ENCODE peak calls at places on chromosome 21, in four cellular contexts. L is stimulated activated CD8-positive, alpha-beta memory T cell treated with anti-CD3 and anti-CD28 coated beads, Interleukin-7, amount 100 ng/mL, for 24 hours; G is SW480; Q is T-helper 2 cell. W is an unnamed sample.

GRCh38 chr21:38434913-38435533 is 63.3 kb downstream of the ERG start:
- DNase-seq in L (no peak), G (no peak), Q (no peak), W (no peak)

GRCh38 chr21:41520560-41521442 is 12.8 kb upstream of the TMPRSS2 start:
- DNase-seq in Q (no peak), L (no peak), G (no peak), W (no peak)

GRCh38 chr21:37337831-37338230 is 28.7 kb upstream of the DYRK1A start:
- DNase-seq in L (no peak), G (no peak), Q (no peak), W (no peak)

GRCh38 chr21:14403681-14404318 is 20.9 kb upstream of the HSPA13 start:
- DNase-seq in Q (peak), G (peak), L (no peak), W (no peak)

GRCh38 chr21:37220433-37220980 is 46.6 kb downstream of the VPS26C start:
- DNase-seq in G (peak), Q (peak), L (peak), W (no peak)

GRCh38 chr21:34649400-34649799 is 19.4 kb upstream of the CLIC6 start:
- DNase-seq in L (no peak), Q (no peak), G (peak), W (no peak)

GRCh38 chr21:44458971-44459711 is 3.8 kb downstream of the LRRC3 start:
- DNase-seq in G (no peak), L (no peak), Q (no peak), W (no peak)

GRCh38 chr21:41630249-41630648 is 122.3 kb upstream of the TMPRSS2 start:
- DNase-seq in G (no peak), L (no peak), Q (no peak), W (no peak)

GRCh38 chr21:41360072-41360821 is 1.6 kb upstream of the MX2 start:
- DNase-seq in Q (no peak), G (peak), L (no peak), W (no peak)